ENCODE peak calls at places on chromosome 18, in seven cellular contexts. R is kidney, N is foreskin fibroblast, A is esophagus squamous epithelium, L is DND-41, X is GM13977, G is mucosa of descending colon. Y is an unnamed sample.

GRCh38 chr18:27121108-27121507 is 64.0 kb downstream of the CHST9 start:
- DNase-seq in G (no peak), X (no peak), N (no peak), R (no peak), L (no peak), A (no peak), Y (no peak)

GRCh38 chr18:12911928-12912703 is 28.1 kb upstream of the PTPN2 start:
- DNase-seq in L (no peak), G (no peak), A (no peak), R (no peak), X (no peak), N (no peak), Y (no peak)

GRCh38 chr18:55699233-55699765 is 111.3 kb upstream of the TCF4 start:
- DNase-seq in X (no peak), G (no peak), R (no peak), L (no peak), N (no peak), A (no peak), Y (no peak)

GRCh38 chr18:26756556-26756955 is 109.0 kb downstream of the AQP4 start:
- DNase-seq in L (no peak), G (no peak), X (no peak), R (no peak), N (no peak), A (no peak), Y (no peak)

GRCh38 chr18:21444465-21445023 is 156.0 kb downstream of the ESCO1 start:
- DNase-seq in A (no peak), R (no peak), X (peak; percentile 56), L (peak; percentile 22), N (no peak), G (no peak), Y (no peak)

GRCh38 chr18:62715829-62716678 is 713 bp downstream of the PHLPP1 start:
- DNase-seq in L (peak; percentile 66), X (peak; percentile 79), G (peak; percentile 80), N (peak; percentile 61), A (no peak), R (peak; percentile 91), Y (peak; percentile 53)

GRCh38 chr18:11387880-11388279 is 221.5 kb upstream of the SLC35G4 start:
- DNase-seq in G (no peak), L (no peak), A (no peak), X (peak; percentile 55), R (no peak), N (peak; percentile 23), Y (no peak)

GRCh38 chr18:36201765-36202164 is 14.5 kb downstream of the MOCOS start:
- DNase-seq in A (no peak), G (no peak), N (no peak), R (no peak), L (no peak), X (no peak), Y (no peak)

GRCh38 chr18:55833543-55833942 is 245.6 kb upstream of the TCF4 start:
- DNase-seq in G (no peak), R (no peak), N (peak; percentile 97), A (no peak), L (no peak), X (no peak), Y (no peak)

GRCh38 chr18:21745234-21745633 is 4.6 kb downstream of the MIB1 start:
- DNase-seq in A (no peak), R (no peak), N (no peak), L (no peak), G (no peak), X (no peak), Y (no peak)

GRCh38 chr18:67433971-67434370 is 82.5 kb downstream of the DSEL start:
- DNase-seq in X (no peak), A (no peak), G (no peak), R (no peak), L (no peak), N (no peak), Y (no peak)

GRCh38 chr18:24490545-24490944 is 30.1 kb downstream of the HRH4 start:
- DNase-seq in A (no peak), R (no peak), L (no peak), G (no peak), N (no peak), X (no peak), Y (no peak)

GRCh38 chr18:74456409-74457042 is 582 bp downstream of the DIPK1C start:
- DNase-seq in A (no peak), L (no peak), X (no peak), N (no peak), R (no peak), G (no peak), Y (no peak)

GRCh38 chr18:40489301-40489700 is 1465.7 kb upstream of the PIK3C3 start:
- DNase-seq in G (no peak), R (no peak), N (no peak), X (no peak), L (no peak), A (no peak), Y (no peak)

GRCh38 chr18:79382681-79383387 is 12.9 kb upstream of the NFATC1 start:
- DNase-seq in A (no peak), R (peak; percentile 71), G (no peak), L (no peak), N (no peak), X (no peak), Y (no peak)

GRCh38 chr18:53909668-53910067 is 314.8 kb downstream of the MBD2 start:
- DNase-seq in A (no peak), X (no peak), L (peak; percentile 14), R (no peak), N (no peak), G (no peak), Y (no peak)

GRCh38 chr18:61876899-61877298 is 15.9 kb downstream of the RNF152 start:
- DNase-seq in R (no peak), L (no peak), X (no peak), A (no peak), N (no peak), G (no peak), Y (no peak)

DNA sequence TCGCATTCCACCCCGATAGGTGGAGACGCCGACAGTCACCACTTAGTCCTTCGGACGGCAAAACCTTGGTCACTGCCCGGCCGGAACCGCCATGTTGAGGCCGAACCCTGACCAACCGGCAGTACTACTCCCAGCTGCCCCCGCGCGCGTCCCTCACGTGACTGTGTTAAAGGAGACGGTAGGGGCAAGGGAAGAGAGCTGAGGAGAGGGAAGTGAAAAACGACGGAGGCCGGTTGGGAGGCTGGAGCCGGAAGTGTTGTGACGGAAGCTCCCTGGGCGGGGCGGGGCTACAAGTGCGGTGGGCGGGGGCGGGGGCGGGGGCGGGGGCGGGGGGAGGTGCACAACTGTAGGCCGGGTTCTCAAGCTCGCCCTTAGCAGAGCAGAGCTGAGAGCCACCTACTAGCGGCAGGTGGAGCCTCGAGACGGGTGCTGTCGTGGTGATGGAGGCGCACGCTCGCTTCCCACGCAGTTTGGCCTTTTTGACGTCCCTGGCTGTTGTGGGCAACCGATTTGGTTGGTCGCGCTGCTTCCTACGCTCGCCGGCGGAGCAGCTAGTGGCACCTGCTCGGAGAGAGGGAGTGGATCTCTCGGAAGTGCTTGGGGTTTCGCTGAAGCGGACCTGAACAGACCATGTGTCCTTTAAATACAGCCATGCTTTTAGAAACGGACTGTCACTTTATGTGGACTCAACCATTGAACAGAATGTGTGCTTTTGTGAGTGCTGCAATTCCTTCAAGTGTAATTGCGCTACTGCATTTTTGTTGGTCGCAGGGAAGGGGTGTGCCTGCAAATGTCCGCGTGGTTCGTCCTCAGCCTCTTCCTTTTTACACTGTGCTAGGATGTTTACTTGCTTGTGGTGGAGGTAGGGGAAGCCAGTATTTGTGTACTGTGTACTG is at the start of gene TRAPPC8:
- DNase-seq in N (peak; percentile 97), A (peak; percentile 97), X (peak; percentile 97), R (peak; percentile 99), L (peak; percentile 94), G (peak; percentile 98), Y (peak; percentile 83)
- TF ChIP-seq CTCF in N (no peak), A (no peak), X (peak; percentile 32), R (no peak), L (peak; percentile 50), G (no peak), Y (peak; percentile 25)

DNA sequence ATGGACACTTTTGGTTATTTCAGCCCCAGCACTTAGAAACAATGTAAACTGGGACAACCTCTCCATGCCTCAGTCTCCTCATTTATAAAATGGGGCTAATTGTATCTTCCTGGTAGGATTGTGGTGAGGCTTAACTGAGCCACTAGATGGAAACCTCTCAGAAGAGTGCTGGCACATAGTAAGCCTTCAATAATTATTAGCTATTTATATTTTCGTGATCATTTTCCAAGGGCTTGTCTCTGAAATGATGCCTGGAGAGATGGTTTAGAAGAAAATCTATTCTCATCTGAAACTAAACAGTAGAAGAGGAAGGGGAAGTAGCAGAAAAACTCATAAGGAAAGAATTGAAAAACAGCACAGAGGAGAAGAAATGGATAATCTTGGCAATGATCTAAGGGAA is 6.8 kb downstream of the RAX start:
- DNase-seq in R (no peak), L (no peak), G (no peak), X (no peak), A (no peak), N (no peak), Y (no peak)
- TF ChIP-seq CTCF in R (no peak), L (no peak), G (no peak), X (no peak), A (no peak), N (no peak), Y (no peak)

GRCh38 chr18:59593291-59593717 is 103.9 kb downstream of the CCBE1 start:
- DNase-seq in N (peak; percentile 53), X (no peak), A (no peak), L (no peak), R (no peak), G (no peak), Y (no peak)
- TF ChIP-seq CTCF in N (peak; percentile 2), X (no peak), A (no peak), L (no peak), R (no peak), G (no peak), Y (no peak)

GRCh38 chr18:48851563-48851962 is 99.2 kb downstream of the SMAD7 start:
- DNase-seq in N (no peak), L (no peak), A (no peak), G (no peak), R (peak; percentile 88), X (no peak), Y (no peak)

GRCh38 chr18:48846423-48846932 is 104.3 kb downstream of the SMAD7 start:
- DNase-seq in R (no peak), X (no peak), N (no peak), A (no peak), L (no peak), G (no peak), Y (no peak)

GRCh38 chr18:48847807-48848486 is 102.8 kb downstream of the SMAD7 start:
- DNase-seq in R (peak; percentile 61), G (no peak), X (no peak), N (no peak), A (no peak), L (no peak), Y (no peak)

GRCh38 chr18:48850891-48851302 is 99.9 kb downstream of the SMAD7 start:
- DNase-seq in A (no peak), L (no peak), R (no peak), X (no peak), N (no peak), G (no peak), Y (no peak)

DNA sequence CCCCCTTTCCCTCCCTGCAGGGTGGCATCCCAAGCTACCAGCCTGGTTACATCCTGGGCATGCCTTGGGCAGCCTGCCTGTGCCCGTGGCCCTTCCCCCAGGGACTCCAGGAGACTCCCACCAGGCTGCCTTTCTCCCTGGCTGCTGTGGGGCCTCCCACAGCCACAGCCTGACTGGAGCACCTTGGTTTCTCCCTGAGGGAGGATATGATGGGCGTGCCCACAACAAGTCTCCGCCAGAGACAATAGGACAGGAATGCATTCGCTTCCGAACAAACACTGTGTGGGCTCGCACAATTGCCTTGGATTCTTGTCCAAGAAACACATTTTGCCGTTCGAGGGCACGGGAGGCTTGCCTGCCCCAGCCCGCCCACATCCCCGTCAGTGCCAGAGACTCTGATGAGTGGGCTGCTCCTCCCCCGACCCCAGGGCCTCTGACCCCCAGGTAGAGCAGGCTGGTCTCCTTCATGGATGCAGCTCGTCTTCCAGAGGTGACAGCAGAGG is 102.1 kb downstream of the SMAD7 start:
- DNase-seq in R (no peak), G (no peak), N (no peak), X (no peak), A (no peak), L (no peak), Y (no peak)
- TF ChIP-seq CTCF in R (no peak), G (no peak), N (no peak), X (no peak), A (no peak), L (no peak), Y (no peak)